ENCODE peak calls at places on chromosome 2, in five cellular contexts. One of them, this sample, is unnamed.

GRCh38 chr2:8574196-8575010 is 107.5 kb upstream of the ID2 start:
- DNase-seq in AG04450: no peak
- DNase-seq in spleen: peak
- DNase-seq in fibroblast of mammary gland: no peak
- DNase-seq in GM12865: peak
- DNase-seq in this sample: peak

GRCh38 chr2:25722224-25722623 is 48.8 kb upstream of the DTNB start:
- DNase-seq in AG04450: no peak
- DNase-seq in spleen: no peak
- DNase-seq in GM12865: no peak
- DNase-seq in fibroblast of mammary gland: no peak
- DNase-seq in this sample: no peak

GRCh38 chr2:101763496-101764333 is 66.2 kb downstream of the MAP4K4 start:
- DNase-seq in fibroblast of mammary gland: no peak
- DNase-seq in GM12865: no peak
- DNase-seq in AG04450: no peak
- DNase-seq in spleen: no peak
- DNase-seq in this sample: no peak

GRCh38 chr2:192124576-192124975 is 70.2 kb downstream of the TMEFF2 start:
- DNase-seq in AG04450: no peak
- DNase-seq in spleen: no peak
- DNase-seq in GM12865: no peak
- DNase-seq in fibroblast of mammary gland: peak
- DNase-seq in this sample: no peak

GRCh38 chr2:144938308-144938709 is 418.4 kb upstream of the ZEB2 start:
- DNase-seq in AG04450: peak
- DNase-seq in fibroblast of mammary gland: peak
- DNase-seq in spleen: no peak
- DNase-seq in GM12865: no peak
- DNase-seq in this sample: no peak

GRCh38 chr2:201127570-201127969 is 11.6 kb downstream of the CFLAR start:
- DNase-seq in spleen: no peak
- DNase-seq in AG04450: peak
- DNase-seq in GM12865: peak
- DNase-seq in fibroblast of mammary gland: peak
- DNase-seq in this sample: no peak

GRCh38 chr2:26989156-26989555 is 18.7 kb downstream of the MAPRE3 start:
- DNase-seq in spleen: no peak
- DNase-seq in GM12865: no peak
- DNase-seq in AG04450: no peak
- DNase-seq in fibroblast of mammary gland: peak
- DNase-seq in this sample: no peak

GRCh38 chr2:10768063-10768507 is 44.5 kb downstream of the PDIA6 start:
- DNase-seq in fibroblast of mammary gland: no peak
- DNase-seq in spleen: peak
- DNase-seq in GM12865: no peak
- DNase-seq in AG04450: no peak
- DNase-seq in this sample: no peak

GRCh38 chr2:189347540-189347939 is 93.7 kb upstream of the WDR75 start:
- DNase-seq in fibroblast of mammary gland: peak
- DNase-seq in spleen: no peak
- DNase-seq in AG04450: peak
- DNase-seq in GM12865: peak
- DNase-seq in this sample: no peak

GRCh38 chr2:221562226-221562625 is 9.9 kb downstream of the EPHA4 start:
- DNase-seq in spleen: no peak
- DNase-seq in fibroblast of mammary gland: no peak
- DNase-seq in GM12865: no peak
- DNase-seq in AG04450: no peak
- DNase-seq in this sample: no peak

GRCh38 chr2:151315381-151315903 is 26.0 kb upstream of the NMI start:
- DNase-seq in spleen: no peak
- DNase-seq in fibroblast of mammary gland: peak
- DNase-seq in AG04450: no peak
- DNase-seq in GM12865: no peak
- DNase-seq in this sample: no peak

GRCh38 chr2:25711641-25712369 is 38.4 kb upstream of the DTNB start:
- DNase-seq in fibroblast of mammary gland: no peak
- DNase-seq in AG04450: no peak
- DNase-seq in spleen: peak
- DNase-seq in GM12865: no peak
- DNase-seq in this sample: no peak

GRCh38 chr2:51084750-51085149 is 52.8 kb upstream of the NRXN1 start:
- DNase-seq in AG04450: no peak
- DNase-seq in spleen: no peak
- DNase-seq in fibroblast of mammary gland: no peak
- DNase-seq in GM12865: no peak
- DNase-seq in this sample: no peak

GRCh38 chr2:29015701-29016470 is 34.8 kb downstream of the TOGARAM2 start:
- DNase-seq in GM12865: no peak
- DNase-seq in AG04450: no peak
- DNase-seq in fibroblast of mammary gland: no peak
- DNase-seq in spleen: peak
- DNase-seq in this sample: no peak

GRCh38 chr2:237351796-237352195 is 62.2 kb downstream of the COL6A3 start:
- DNase-seq in AG04450: no peak
- DNase-seq in spleen: no peak
- DNase-seq in fibroblast of mammary gland: peak
- DNase-seq in GM12865: no peak
- DNase-seq in this sample: no peak

GRCh38 chr2:9844581-9844980 is 1.3 kb downstream of the TAF1B start:
- DNase-seq in AG04450: no peak
- DNase-seq in GM12865: peak
- DNase-seq in fibroblast of mammary gland: peak
- DNase-seq in spleen: no peak
- DNase-seq in this sample: no peak

GRCh38 chr2:227460079-227460485 is 11.9 kb upstream of the AGFG1 start:
- DNase-seq in AG04450: no peak
- DNase-seq in GM12865: peak
- DNase-seq in spleen: peak
- DNase-seq in fibroblast of mammary gland: peak
- DNase-seq in this sample: no peak

GRCh38 chr2:170425291-170425751 is 247.4 kb downstream of the MYO3B start:
- DNase-seq in spleen: no peak
- DNase-seq in AG04450: no peak
- DNase-seq in fibroblast of mammary gland: peak
- DNase-seq in GM12865: no peak
- DNase-seq in this sample: no peak

GRCh38 chr2:149329068-149329467 is 1.3 kb upstream of the LYPD6 start:
- DNase-seq in GM12865: peak
- DNase-seq in fibroblast of mammary gland: no peak
- DNase-seq in spleen: no peak
- DNase-seq in AG04450: no peak
- DNase-seq in this sample: no peak
- TF ChIP-seq CTCF in GM12865: peak
- TF ChIP-seq CTCF in fibroblast of mammary gland: peak
- TF ChIP-seq CTCF in spleen: no peak
- TF ChIP-seq CTCF in AG04450: peak
- TF ChIP-seq CTCF in this sample: no peak

GRCh38 chr2:111919362-111919761 is 21.0 kb downstream of the MERTK start:
- DNase-seq in fibroblast of mammary gland: no peak
- DNase-seq in GM12865: no peak
- DNase-seq in AG04450: no peak
- DNase-seq in spleen: no peak
- DNase-seq in this sample: no peak
- TF ChIP-seq CTCF in fibroblast of mammary gland: peak
- TF ChIP-seq CTCF in GM12865: no peak
- TF ChIP-seq CTCF in AG04450: peak
- TF ChIP-seq CTCF in spleen: no peak
- TF ChIP-seq CTCF in this sample: no peak

GRCh38 chr2:232439758-232440135 is 16.2 kb upstream of the ALPI start:
- DNase-seq in AG04450: no peak
- DNase-seq in GM12865: no peak
- DNase-seq in fibroblast of mammary gland: no peak
- DNase-seq in spleen: peak
- DNase-seq in this sample: no peak

GRCh38 chr2:232441147-232441651 is 14.8 kb upstream of the ALPI start:
- DNase-seq in fibroblast of mammary gland: no peak
- DNase-seq in AG04450: no peak
- DNase-seq in spleen: no peak
- DNase-seq in GM12865: no peak
- DNase-seq in this sample: no peak

GRCh38 chr2:232437130-232437620 is 18.8 kb upstream of the ALPI start:
- DNase-seq in AG04450: no peak
- DNase-seq in GM12865: no peak
- DNase-seq in fibroblast of mammary gland: no peak
- DNase-seq in spleen: peak
- DNase-seq in this sample: no peak

GRCh38 chr2:232438051-232438450 is 17.9 kb upstream of the ALPI start:
- DNase-seq in AG04450: no peak
- DNase-seq in spleen: no peak
- DNase-seq in fibroblast of mammary gland: no peak
- DNase-seq in GM12865: no peak
- DNase-seq in this sample: no peak

DNA sequence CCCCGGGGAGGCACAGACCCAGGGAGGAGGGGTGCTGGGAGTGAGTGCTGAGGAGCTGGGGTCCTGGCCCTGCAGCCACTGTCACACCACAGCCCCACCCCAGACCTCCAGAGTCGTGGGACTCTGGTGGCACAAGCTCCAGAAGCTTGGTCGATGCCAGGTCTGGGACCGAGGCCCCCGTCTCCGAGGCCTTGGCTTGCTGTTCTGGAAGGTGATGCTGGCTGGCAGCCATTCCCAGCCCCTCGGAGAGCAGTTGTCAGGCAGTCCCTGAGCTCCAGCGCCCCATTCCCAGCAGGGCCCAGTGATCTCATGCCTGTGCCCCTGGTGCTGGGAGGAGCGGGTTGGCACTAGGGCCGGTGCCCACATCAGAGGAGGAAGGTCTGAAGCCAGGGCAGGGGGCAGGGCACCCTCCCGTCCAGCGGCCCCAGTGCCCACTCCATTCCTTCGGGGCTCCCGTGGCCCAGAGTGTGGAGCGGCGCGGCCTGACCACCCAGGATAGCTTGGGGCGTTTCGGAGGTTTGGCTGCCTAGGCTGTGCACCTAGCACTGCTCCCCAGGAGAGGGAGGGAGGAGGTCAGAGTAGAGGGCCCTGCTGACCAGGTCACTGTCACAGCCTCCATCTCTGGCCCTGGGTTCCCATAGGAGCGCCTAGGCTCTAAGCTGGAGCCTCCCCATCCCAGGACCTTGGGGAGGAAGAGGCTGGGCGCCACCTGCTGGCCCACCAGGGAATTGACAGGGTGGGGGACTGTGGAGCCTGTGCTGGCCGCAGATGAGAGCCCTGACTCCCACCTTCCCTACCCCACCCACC is 16.8 kb upstream of the ALPI start:
- DNase-seq in spleen: peak
- DNase-seq in fibroblast of mammary gland: peak
- DNase-seq in GM12865: peak
- DNase-seq in AG04450: no peak
- DNase-seq in this sample: no peak
- TF ChIP-seq CTCF in spleen: no peak
- TF ChIP-seq CTCF in fibroblast of mammary gland: peak
- TF ChIP-seq CTCF in GM12865: peak
- TF ChIP-seq CTCF in AG04450: no peak
- TF ChIP-seq CTCF in this sample: peak

GRCh38 chr2:218445602-218446001 is 26.7 kb downstream of the VIL1 start:
- DNase-seq in AG04450: no peak
- DNase-seq in fibroblast of mammary gland: no peak
- DNase-seq in spleen: no peak
- DNase-seq in GM12865: no peak
- DNase-seq in this sample: no peak
- TF ChIP-seq CTCF in AG04450: no peak
- TF ChIP-seq CTCF in fibroblast of mammary gland: no peak
- TF ChIP-seq CTCF in spleen: no peak
- TF ChIP-seq CTCF in GM12865: no peak
- TF ChIP-seq CTCF in this sample: no peak

GRCh38 chr2:65666156-65666725 is 233.8 kb upstream of the SPRED2 start:
- DNase-seq in fibroblast of mammary gland: peak
- DNase-seq in spleen: no peak
- DNase-seq in GM12865: peak
- DNase-seq in AG04450: peak
- DNase-seq in this sample: no peak

GRCh38 chr2:65661980-65662653 is 229.7 kb upstream of the SPRED2 start:
- DNase-seq in AG04450: no peak
- DNase-seq in spleen: no peak
- DNase-seq in GM12865: no peak
- DNase-seq in fibroblast of mammary gland: peak
- DNase-seq in this sample: no peak

GRCh38 chr2:65663831-65664407 is 231.5 kb upstream of the SPRED2 start:
- DNase-seq in fibroblast of mammary gland: peak
- DNase-seq in spleen: no peak
- DNase-seq in AG04450: no peak
- DNase-seq in GM12865: no peak
- DNase-seq in this sample: no peak

GRCh38 chr2:65662654-65663432 is 230.4 kb upstream of the SPRED2 start:
- DNase-seq in spleen: no peak
- DNase-seq in GM12865: no peak
- DNase-seq in AG04450: peak
- DNase-seq in fibroblast of mammary gland: peak
- DNase-seq in this sample: no peak

GRCh38 chr2:65664931-65665330 is 232.5 kb upstream of the SPRED2 start:
- DNase-seq in spleen: no peak
- DNase-seq in GM12865: no peak
- DNase-seq in AG04450: no peak
- DNase-seq in fibroblast of mammary gland: no peak
- DNase-seq in this sample: no peak
- TF ChIP-seq CTCF in spleen: no peak
- TF ChIP-seq CTCF in GM12865: no peak
- TF ChIP-seq CTCF in AG04450: no peak
- TF ChIP-seq CTCF in fibroblast of mammary gland: no peak
- TF ChIP-seq CTCF in this sample: no peak

GRCh38 chr2:7510353-7510752 is 593.1 kb downstream of the RNF144A start:
- DNase-seq in AG04450: no peak
- DNase-seq in fibroblast of mammary gland: no peak
- DNase-seq in GM12865: no peak
- DNase-seq in spleen: no peak
- DNase-seq in this sample: no peak
- TF ChIP-seq CTCF in AG04450: no peak
- TF ChIP-seq CTCF in fibroblast of mammary gland: no peak
- TF ChIP-seq CTCF in GM12865: no peak
- TF ChIP-seq CTCF in spleen: no peak
- TF ChIP-seq CTCF in this sample: no peak

DNA sequence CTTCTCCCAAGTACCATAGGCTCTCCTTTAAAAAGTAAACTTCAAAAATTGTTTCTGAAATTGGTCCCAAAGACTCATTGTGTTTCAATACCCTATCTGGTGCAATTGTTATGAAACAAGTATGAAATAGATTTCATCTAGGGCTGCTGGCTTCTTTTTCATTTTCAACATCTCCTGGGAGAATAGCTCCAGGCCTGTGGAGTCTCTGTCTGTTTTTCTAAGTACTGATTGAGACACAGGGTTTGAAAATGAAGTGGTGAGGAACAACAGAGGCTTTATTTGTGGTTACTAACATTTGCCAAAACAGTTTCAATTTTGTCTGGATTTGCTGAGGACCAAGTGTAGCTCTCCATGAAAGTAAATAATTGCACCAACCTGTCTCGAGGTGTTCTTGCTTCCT is 315.9 kb upstream of the LRATD1 start:
- DNase-seq in GM12865: no peak
- DNase-seq in spleen: no peak
- DNase-seq in fibroblast of mammary gland: no peak
- DNase-seq in AG04450: no peak
- DNase-seq in this sample: no peak
- TF ChIP-seq CTCF in GM12865: no peak
- TF ChIP-seq CTCF in spleen: no peak
- TF ChIP-seq CTCF in fibroblast of mammary gland: no peak
- TF ChIP-seq CTCF in AG04450: no peak
- TF ChIP-seq CTCF in this sample: no peak

This sample was measured in CD14-positive monocyte.